ENCODE peak calls at places on chromosomes 4 and X, in five cellular contexts. R, F, C, S and K are unnamed samples.

GRCh38 chr4:16505726-16506125 is 279.5 kb upstream of the TAPT1 start:
- DNase-seq in R (no peak), F (no peak), C (peak; percentile 29), S (peak; percentile 39), K (peak; percentile 16)

GRCh38 chrX:31266172-31267076 is 194.6 kb upstream of the FTHL17 start:
- DNase-seq in R (peak; percentile 55), F (no peak), C (peak; percentile 36), S (peak; percentile 44), K (peak; percentile 60)

GRCh38 chr4:24820541-24820940 is 25.2 kb downstream of the SOD3 start:
- DNase-seq in R (no peak), F (no peak), C (no peak), S (no peak), K (no peak)

GRCh38 chr4:59960143-59960542 is 1240.0 kb upstream of the ADGRL3 start:
- DNase-seq in R (no peak), F (no peak), C (no peak), S (no peak), K (no peak)

GRCh38 chr4:140865830-140866229 is 109.6 kb upstream of the TBC1D9 start:
- DNase-seq in R (no peak), F (no peak), C (no peak), S (no peak), K (no peak)

GRCh38 chr4:102317459-102317858 is 27.8 kb downstream of the SLC39A8 start:
- DNase-seq in R (no peak), F (no peak), C (no peak), S (no peak), K (no peak)

GRCh38 chr4:187380181-187380581 is 615.4 kb upstream of the ZFP42 start:
- DNase-seq in R (no peak), F (no peak), C (peak; percentile 21), S (peak; percentile 17), K (no peak)

GRCh38 chr4:81523672-81524436 is 52.1 kb upstream of the RASGEF1B start:
- DNase-seq in R (no peak), F (no peak), C (no peak), S (no peak), K (no peak)

GRCh38 chrX:40423299-40423698 is 157.5 kb upstream of the ATP6AP2 start:
- DNase-seq in R (peak; percentile 24), F (no peak), C (peak; percentile 3), S (peak; percentile 19), K (no peak)

GRCh38 chr4:108754327-108754726 is 8.5 kb downstream of the ETNPPL start:
- DNase-seq in R (no peak), F (no peak), C (no peak), S (no peak), K (no peak)

GRCh38 chrX:100662791-100663190 is 18.8 kb downstream of the SRPX2 start:
- DNase-seq in R (no peak), F (no peak), C (peak; percentile 85), S (no peak), K (no peak)

GRCh38 chrX:120761810-120762209 is 113.9 kb downstream of the CT47B1 start:
- DNase-seq in R (no peak), F (no peak), C (peak; percentile 68), S (peak; percentile 87), K (no peak)